ENCODE peak calls at places on chromosomes 3 and 15, in eight cellular contexts. One of them, this sample, is unnamed.

GRCh38 chr3:172082269-172082668 is 42.9 kb downstream of the FNDC3B start:
- DNase-seq in HepG2: peak
- DNase-seq in A549: no peak
- DNase-seq in SK-N-SH: peak
- DNase-seq in GM23338: no peak
- DNase-seq in Panc1: no peak
- DNase-seq in GM12878: no peak
- DNase-seq in HCT116: no peak
- DNase-seq in this sample: no peak

GRCh38 chr15:25691544-25692430 is 171.3 kb downstream of the ATP10A start:
- DNase-seq in GM12878: no peak
- DNase-seq in HCT116: no peak
- DNase-seq in GM23338: peak
- DNase-seq in Panc1: no peak
- DNase-seq in HepG2: no peak
- DNase-seq in SK-N-SH: no peak
- DNase-seq in A549: no peak
- DNase-seq in this sample: no peak

GRCh38 chr15:24955549-24955929 is 752 bp downstream of the SNRPN start:
- DNase-seq in HCT116: no peak
- DNase-seq in A549: peak
- DNase-seq in SK-N-SH: peak
- DNase-seq in HepG2: no peak
- DNase-seq in Panc1: no peak
- DNase-seq in GM12878: no peak
- DNase-seq in GM23338: no peak
- DNase-seq in this sample: no peak

GRCh38 chr3:157175678-157176077 is 15.7 kb upstream of the CCNL1 start:
- DNase-seq in GM23338: peak
- DNase-seq in HepG2: no peak
- DNase-seq in SK-N-SH: peak
- DNase-seq in Panc1: no peak
- DNase-seq in HCT116: no peak
- DNase-seq in GM12878: no peak
- DNase-seq in A549: peak
- DNase-seq in this sample: peak

GRCh38 chr3:151895478-151895877 is 22.0 kb downstream of the SUCNR1 start:
- DNase-seq in HCT116: no peak
- DNase-seq in GM12878: no peak
- DNase-seq in SK-N-SH: no peak
- DNase-seq in A549: no peak
- DNase-seq in HepG2: no peak
- DNase-seq in Panc1: no peak
- DNase-seq in GM23338: peak
- DNase-seq in this sample: no peak

GRCh38 chr3:136787226-136787793 is 31.6 kb upstream of the SLC35G2 start:
- DNase-seq in HepG2: peak
- DNase-seq in HCT116: no peak
- DNase-seq in A549: no peak
- DNase-seq in SK-N-SH: no peak
- DNase-seq in GM23338: no peak
- DNase-seq in Panc1: no peak
- DNase-seq in GM12878: no peak
- DNase-seq in this sample: no peak

GRCh38 chr3:116179091-116179490 is 266.2 kb downstream of the LSAMP start:
- DNase-seq in SK-N-SH: no peak
- DNase-seq in HepG2: no peak
- DNase-seq in Panc1: no peak
- DNase-seq in GM23338: no peak
- DNase-seq in A549: no peak
- DNase-seq in GM12878: no peak
- DNase-seq in HCT116: no peak
- DNase-seq in this sample: no peak

GRCh38 chr3:69671082-69671952 is 67.9 kb upstream of the MITF start:
- DNase-seq in SK-N-SH: peak
- DNase-seq in Panc1: no peak
- DNase-seq in HCT116: peak
- DNase-seq in GM23338: peak
- DNase-seq in HepG2: peak
- DNase-seq in GM12878: no peak
- DNase-seq in A549: peak
- DNase-seq in this sample: peak

GRCh38 chr3:146780251-146780650 is 175.1 kb upstream of the PLSCR5 start:
- DNase-seq in HepG2: no peak
- DNase-seq in HCT116: no peak
- DNase-seq in GM23338: no peak
- DNase-seq in Panc1: no peak
- DNase-seq in GM12878: no peak
- DNase-seq in SK-N-SH: no peak
- DNase-seq in A549: no peak
- DNase-seq in this sample: no peak

GRCh38 chr3:187839422-187839821 is 94.2 kb upstream of the BCL6 start:
- DNase-seq in HepG2: no peak
- DNase-seq in Panc1: no peak
- DNase-seq in HCT116: no peak
- DNase-seq in GM23338: no peak
- DNase-seq in GM12878: no peak
- DNase-seq in SK-N-SH: no peak
- DNase-seq in A549: no peak
- DNase-seq in this sample: no peak

GRCh38 chr3:157335677-157336076 is 101.0 kb upstream of the PTX3 start:
- DNase-seq in GM12878: no peak
- DNase-seq in SK-N-SH: no peak
- DNase-seq in GM23338: peak
- DNase-seq in HCT116: no peak
- DNase-seq in A549: peak
- DNase-seq in Panc1: no peak
- DNase-seq in HepG2: no peak
- DNase-seq in this sample: no peak

GRCh38 chr3:189530822-189531221 is 100.4 kb upstream of the TP63 start:
- DNase-seq in HCT116: peak
- DNase-seq in SK-N-SH: no peak
- DNase-seq in A549: no peak
- DNase-seq in GM23338: no peak
- DNase-seq in Panc1: no peak
- DNase-seq in HepG2: no peak
- DNase-seq in GM12878: no peak
- DNase-seq in this sample: no peak

DNA sequence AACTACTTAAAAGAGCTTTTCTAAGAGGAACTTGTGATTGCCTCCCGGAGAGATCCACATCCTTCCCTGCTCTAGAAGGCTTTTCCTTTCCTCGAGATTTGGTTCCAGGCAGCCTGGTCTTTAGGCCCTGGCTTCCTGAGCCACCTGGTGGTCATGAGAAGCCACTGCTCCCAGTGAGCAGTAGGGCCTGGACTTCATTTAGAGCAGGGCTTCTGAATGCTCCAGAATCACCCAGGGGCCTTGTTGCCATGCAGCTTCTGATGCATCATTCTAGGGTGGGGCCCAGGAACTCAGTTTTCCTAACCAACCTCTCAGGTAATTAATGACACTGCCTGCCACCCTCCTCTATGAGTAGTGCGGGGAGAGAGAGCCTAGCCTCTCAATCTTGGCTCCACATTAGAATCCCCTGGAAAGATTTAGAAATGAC is 29.6 kb downstream of the PSMD6 start:
- DNase-seq in Panc1: peak
- DNase-seq in GM12878: no peak
- DNase-seq in SK-N-SH: peak
- DNase-seq in A549: peak
- DNase-seq in GM23338: peak
- DNase-seq in HCT116: peak
- DNase-seq in HepG2: peak
- DNase-seq in this sample: peak
- TF ChIP-seq REST in Panc1: no peak
- TF ChIP-seq REST in GM12878: no peak
- TF ChIP-seq REST in SK-N-SH: no peak
- TF ChIP-seq REST in A549: no peak
- TF ChIP-seq REST in GM23338: no peak
- TF ChIP-seq REST in HCT116: no peak
- TF ChIP-seq REST in HepG2: no peak
- TF ChIP-seq REST in this sample: no peak

DNA sequence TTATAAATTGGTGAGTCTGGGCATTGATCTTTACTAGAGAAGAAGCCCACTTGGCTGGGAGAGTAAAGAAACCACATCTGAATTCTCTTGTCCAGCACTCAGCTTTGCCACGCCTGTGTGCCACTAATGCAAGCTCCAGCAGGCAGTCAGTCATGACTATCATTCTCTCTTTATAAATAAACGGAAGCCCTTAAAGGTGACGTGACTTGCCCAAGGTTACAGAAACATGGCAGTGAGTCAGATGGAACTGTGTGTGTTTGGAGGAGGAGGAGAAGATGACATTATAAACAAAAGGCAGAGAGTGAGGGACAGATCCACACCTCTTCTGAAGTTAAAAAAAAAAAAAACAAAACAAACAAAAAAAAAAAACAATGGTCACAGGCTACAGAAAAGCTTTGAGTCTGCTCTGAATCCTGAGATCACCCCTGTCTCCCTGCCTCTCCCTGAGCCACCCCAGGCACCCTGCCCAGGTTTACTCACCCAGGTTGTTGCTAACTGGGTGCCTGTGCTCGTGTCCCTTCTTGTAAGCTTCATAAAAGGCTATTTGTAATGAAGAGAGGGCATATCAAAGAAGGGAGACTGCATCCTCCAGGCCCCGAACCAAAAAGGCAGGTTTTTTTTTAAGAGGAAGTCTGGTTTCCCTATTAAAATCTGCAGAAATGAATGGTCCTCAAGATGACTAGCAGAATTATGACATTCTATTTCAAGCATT is 119.7 kb upstream of the PHLDB2 start:
- DNase-seq in Panc1: no peak
- DNase-seq in HepG2: peak
- DNase-seq in HCT116: peak
- DNase-seq in A549: peak
- DNase-seq in GM12878: no peak
- DNase-seq in SK-N-SH: no peak
- DNase-seq in GM23338: no peak
- DNase-seq in this sample: no peak
- TF ChIP-seq REST in Panc1: no peak
- TF ChIP-seq REST in HepG2: no peak
- TF ChIP-seq REST in HCT116: no peak
- TF ChIP-seq REST in A549: no peak
- TF ChIP-seq REST in GM12878: no peak
- TF ChIP-seq REST in SK-N-SH: no peak
- TF ChIP-seq REST in GM23338: no peak
- TF ChIP-seq REST in this sample: no peak

GRCh38 chr3:132598181-132598580 is 1.1 kb downstream of the ACKR4 start:
- DNase-seq in SK-N-SH: no peak
- DNase-seq in A549: no peak
- DNase-seq in GM23338: no peak
- DNase-seq in Panc1: no peak
- DNase-seq in GM12878: no peak
- DNase-seq in HCT116: no peak
- DNase-seq in HepG2: no peak
- DNase-seq in this sample: no peak

GRCh38 chr3:132596326-132596725 is 744 bp upstream of the ACKR4 start:
- DNase-seq in GM12878: no peak
- DNase-seq in A549: no peak
- DNase-seq in HepG2: no peak
- DNase-seq in Panc1: no peak
- DNase-seq in HCT116: no peak
- DNase-seq in SK-N-SH: no peak
- DNase-seq in GM23338: no peak
- DNase-seq in this sample: no peak

GRCh38 chr3:132595036-132595435 is 2.0 kb upstream of the ACKR4 start:
- DNase-seq in GM23338: peak
- DNase-seq in A549: no peak
- DNase-seq in Panc1: no peak
- DNase-seq in HCT116: no peak
- DNase-seq in SK-N-SH: no peak
- DNase-seq in GM12878: no peak
- DNase-seq in HepG2: no peak
- DNase-seq in this sample: peak

GRCh38 chr3:132597660-132598059 is 590 bp downstream of the ACKR4 start:
- DNase-seq in SK-N-SH: no peak
- DNase-seq in A549: no peak
- DNase-seq in Panc1: no peak
- DNase-seq in HepG2: no peak
- DNase-seq in HCT116: no peak
- DNase-seq in GM12878: no peak
- DNase-seq in GM23338: no peak
- DNase-seq in this sample: no peak

GRCh38 chr3:132596816-132597433 is at the start of gene ACKR4:
- DNase-seq in SK-N-SH: no peak
- DNase-seq in HCT116: no peak
- DNase-seq in HepG2: no peak
- DNase-seq in A549: no peak
- DNase-seq in Panc1: no peak
- DNase-seq in GM12878: no peak
- DNase-seq in GM23338: no peak
- DNase-seq in this sample: no peak
- TF ChIP-seq REST in SK-N-SH: no peak
- TF ChIP-seq REST in HCT116: no peak
- TF ChIP-seq REST in HepG2: no peak
- TF ChIP-seq REST in A549: no peak
- TF ChIP-seq REST in Panc1: no peak
- TF ChIP-seq REST in GM12878: no peak
- TF ChIP-seq REST in GM23338: no peak
- TF ChIP-seq REST in this sample: no peak

GRCh38 chr3:64239841-64240240 is 14.6 kb upstream of the PRICKLE2 start:
- DNase-seq in HepG2: no peak
- DNase-seq in A549: no peak
- DNase-seq in GM12878: no peak
- DNase-seq in HCT116: no peak
- DNase-seq in SK-N-SH: no peak
- DNase-seq in Panc1: no peak
- DNase-seq in GM23338: no peak
- DNase-seq in this sample: no peak

GRCh38 chr3:64240959-64241358 is 15.7 kb upstream of the PRICKLE2 start:
- DNase-seq in SK-N-SH: no peak
- DNase-seq in HepG2: no peak
- DNase-seq in GM23338: no peak
- DNase-seq in HCT116: no peak
- DNase-seq in A549: no peak
- DNase-seq in GM12878: no peak
- DNase-seq in Panc1: no peak
- DNase-seq in this sample: no peak

GRCh38 chr3:64240445-64240844 is 15.2 kb upstream of the PRICKLE2 start:
- DNase-seq in HCT116: no peak
- DNase-seq in A549: no peak
- DNase-seq in SK-N-SH: no peak
- DNase-seq in HepG2: no peak
- DNase-seq in GM23338: no peak
- DNase-seq in GM12878: no peak
- DNase-seq in Panc1: no peak
- DNase-seq in this sample: no peak

GRCh38 chr3:64244011-64244942 is 19.0 kb upstream of the PRICKLE2 start:
- DNase-seq in HCT116: peak
- DNase-seq in HepG2: peak
- DNase-seq in Panc1: no peak
- DNase-seq in GM23338: peak
- DNase-seq in GM12878: no peak
- DNase-seq in SK-N-SH: no peak
- DNase-seq in A549: peak
- DNase-seq in this sample: peak

DNA sequence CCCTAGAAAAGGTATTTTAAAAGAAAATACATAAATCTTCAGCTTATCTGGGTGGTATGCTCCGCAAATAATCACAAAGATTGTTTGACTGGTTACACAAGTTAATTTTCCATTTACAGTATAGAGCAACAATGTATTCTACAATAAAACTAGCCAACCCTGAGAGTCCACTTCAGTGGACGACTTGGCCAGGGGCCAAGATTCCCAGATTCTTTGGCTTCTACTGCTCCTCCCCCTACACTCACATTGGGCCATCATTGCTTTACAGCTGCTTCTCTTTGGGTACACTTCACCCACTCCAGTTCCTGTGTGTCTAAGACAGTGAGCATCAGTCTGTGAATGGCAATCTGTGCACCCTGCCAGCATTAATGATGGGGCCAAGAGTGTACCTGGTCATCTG is 17.2 kb upstream of the PRICKLE2 start:
- DNase-seq in SK-N-SH: no peak
- DNase-seq in HCT116: no peak
- DNase-seq in A549: no peak
- DNase-seq in GM23338: no peak
- DNase-seq in GM12878: no peak
- DNase-seq in Panc1: no peak
- DNase-seq in HepG2: peak
- DNase-seq in this sample: no peak
- TF ChIP-seq REST in SK-N-SH: no peak
- TF ChIP-seq REST in HCT116: no peak
- TF ChIP-seq REST in A549: no peak
- TF ChIP-seq REST in GM23338: no peak
- TF ChIP-seq REST in GM12878: no peak
- TF ChIP-seq REST in Panc1: no peak
- TF ChIP-seq REST in HepG2: no peak
- TF ChIP-seq REST in this sample: no peak